ENCODE peak calls at places on chromosomes 6 and 20, in seven cellular contexts. S is H9, X is type B pancreatic cell, O is anterior cingulate cortex, D is HT1080, B is K562, M is AG10803. P is an unnamed sample.

GRCh38 chr20:20530428-20531151 is 162.7 kb downstream of the INSM1 start:
- DNase-seq in S (no peak), X (no peak), O (no peak), D (no peak), B (no peak), M (no peak), P (no peak)

GRCh38 chr20:57135875-57136274 is 130.6 kb downstream of the BMP7 start:
- DNase-seq in S (no peak), X (no peak), O (no peak), D (peak), B (peak), M (no peak), P (no peak)

GRCh38 chr20:22905667-22906066 is 129.4 kb upstream of the SSTR4 start:
- DNase-seq in S (no peak), X (no peak), O (no peak), D (no peak), B (no peak), M (peak), P (no peak)

GRCh38 chr6:57822896-57823358 is 505.5 kb downstream of the PRIM2 start:
- DNase-seq in S (peak), X (no peak), O (no peak), D (peak), B (peak), M (no peak), P (no peak)

GRCh38 chr20:36728986-36729385 is 16.9 kb downstream of the NDRG3 start:
- DNase-seq in S (peak), X (no peak), O (no peak), D (peak), B (peak), M (no peak), P (no peak)

GRCh38 chr20:38724603-38725457 is 544 bp downstream of the SLC32A1 start:
- DNase-seq in S (peak), X (no peak), O (no peak), D (no peak), B (no peak), M (no peak), P (no peak)

GRCh38 chr6:32081168-32081624 is 27.9 kb downstream of the TNXB start:
- DNase-seq in S (no peak), X (no peak), O (no peak), D (peak), B (peak), M (peak), P (no peak)

GRCh38 chr6:333379-334002 is 41.2 kb downstream of the DUSP22 start:
- DNase-seq in S (no peak), X (no peak), O (no peak), D (no peak), B (no peak), M (no peak), P (no peak)

GRCh38 chr6:16167219-16167618 is 38.3 kb downstream of the MYLIP start:
- DNase-seq in S (no peak), X (no peak), O (no peak), D (no peak), B (no peak), M (no peak), P (no peak)

GRCh38 chr6:3206339-3207015 is 21.0 kb downstream of the TUBB2B start:
- DNase-seq in S (no peak), X (no peak), O (no peak), D (no peak), B (no peak), M (no peak), P (no peak)

GRCh38 chr20:48984575-48985219 is 61.4 kb upstream of the CSE1L start:
- DNase-seq in S (no peak), X (no peak), O (no peak), D (no peak), B (no peak), M (no peak), P (no peak)

GRCh38 chr6:129493396-129493902 is 216.5 kb downstream of the ARHGAP18 start:
- DNase-seq in S (no peak), X (no peak), O (no peak), D (peak), B (no peak), M (peak), P (no peak)

GRCh38 chr6:93886416-93886815 is 467.1 kb upstream of the EPHA7 start:
- DNase-seq in S (no peak), X (no peak), O (no peak), D (no peak), B (no peak), M (no peak), P (no peak)

GRCh38 chr6:168035098-168035660 is 37.7 kb downstream of the KIF25 start:
- DNase-seq in S (peak), X (peak), O (peak), D (no peak), B (peak), M (peak), P (peak)

P was measured in NCI-H2029.